ENCODE peak calls at places on chromosome 14, in six cellular contexts. L is A549, K is cardiac fibroblast, O is GM23248, C is uterus, X is AG09309. T is an unnamed sample.

GRCh38 chr14:79265366-79265765 is 945.9 kb downstream of the DIO2 start:
- DNase-seq in X (no peak), C (no peak), K (no peak), L (no peak), O (peak), T (no peak)

GRCh38 chr14:42884100-42884499 is 1277.4 kb downstream of the LRFN5 start:
- DNase-seq in O (peak), C (no peak), L (no peak), K (peak), X (no peak), T (peak)

GRCh38 chr14:101504096-101504948 is 57.0 kb upstream of the DIO3 start:
- DNase-seq in X (no peak), O (no peak), K (no peak), C (peak), L (no peak), T (no peak)

GRCh38 chr14:35140718-35141581 is 18.6 kb downstream of the PRORP start:
- DNase-seq in O (peak), K (no peak), X (no peak), C (no peak), L (no peak), T (peak)

GRCh38 chr14:50045039-50045711 is 71.2 kb downstream of the VCPKMT start:
- DNase-seq in K (peak), C (peak), L (no peak), X (peak), O (peak), T (peak)

GRCh38 chr14:75379246-75379929 is 48.4 kb upstream of the JDP2 start:
- DNase-seq in L (no peak), X (no peak), K (no peak), C (no peak), O (no peak), T (no peak)

GRCh38 chr14:41609704-41610183 is 3.1 kb downstream of the LRFN5 start:
- DNase-seq in O (peak), C (peak), L (no peak), X (no peak), K (peak), T (peak)

GRCh38 chr14:74856366-74856765 is 19.6 kb downstream of the PROX2 start:
- DNase-seq in K (no peak), O (no peak), L (no peak), X (no peak), C (no peak), T (no peak)

GRCh38 chr14:101446387-101446969 is 114.8 kb upstream of the DIO3 start:
- DNase-seq in O (no peak), X (no peak), C (no peak), L (no peak), K (no peak), T (no peak)

GRCh38 chr14:100825691-100826331 is at the start of gene MEG3:
- DNase-seq in K (peak), X (peak), O (peak), C (peak), L (peak), T (peak)

GRCh38 chr14:74792249-74793039 is 29.3 kb downstream of the YLPM1 start:
- DNase-seq in L (no peak), O (peak), C (no peak), K (peak), X (no peak), T (peak)

GRCh38 chr14:65237956-65238355 is 135.6 kb upstream of the MAX start:
- DNase-seq in O (peak), C (no peak), X (no peak), L (no peak), K (no peak), T (peak)

GRCh38 chr14:30994681-30995620 is 30.5 kb upstream of the AP4S1 start:
- DNase-seq in C (no peak), K (peak), X (peak), L (no peak), O (peak), T (peak)

GRCh38 chr14:102513899-102514772 is 4.6 kb upstream of the ANKRD9 start:
- DNase-seq in L (no peak), C (no peak), X (no peak), O (no peak), K (no peak), T (no peak)

GRCh38 chr14:87952307-87953094 is 40.5 kb downstream of the GALC start:
- DNase-seq in O (no peak), K (no peak), C (no peak), L (no peak), X (no peak), T (no peak)
- H3K4me3 ChIP-seq in O (no peak), K (no peak), C (no peak), L (no peak), X (no peak), T (no peak)

DNA sequence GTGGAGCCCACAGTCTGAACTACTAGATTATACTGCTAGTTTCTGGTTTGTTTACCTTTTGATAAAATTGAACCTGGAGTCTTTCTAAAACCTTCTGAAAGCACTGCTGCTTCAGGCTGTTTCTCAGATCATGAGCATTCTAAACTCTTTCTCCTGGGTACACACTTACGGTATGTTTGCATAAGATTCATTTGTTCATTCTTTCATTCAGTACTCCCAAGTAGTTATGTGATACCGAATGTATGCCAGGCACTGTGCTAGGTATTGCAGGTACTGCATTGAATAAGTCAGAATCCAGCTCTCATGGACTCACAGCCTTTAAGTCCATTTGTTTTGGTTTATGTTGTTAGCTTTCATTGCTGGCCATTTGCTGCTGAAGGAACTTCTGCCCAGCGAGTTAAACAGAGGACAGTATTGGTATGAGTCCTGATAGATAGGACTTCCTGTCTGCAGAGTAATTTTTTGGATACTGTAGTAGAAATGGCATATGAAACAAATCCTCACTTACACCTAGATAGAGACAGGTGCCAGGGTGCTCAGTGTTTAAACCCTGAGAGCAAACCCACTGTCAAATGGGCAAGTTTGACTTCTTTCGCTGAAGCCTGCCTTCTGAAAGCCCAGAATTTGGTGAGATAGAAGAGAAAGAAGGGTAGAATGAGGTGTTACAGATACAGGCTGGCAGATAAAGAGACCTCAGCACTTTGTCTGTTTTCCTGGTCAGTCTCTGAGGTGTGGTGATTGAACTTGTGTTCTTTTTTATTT is 2.1 kb downstream of the SUSD6 start:
- DNase-seq in L (no peak), X (no peak), C (no peak), O (no peak), K (no peak), T (no peak)
- H3K4me3 ChIP-seq in L (no peak), X (no peak), C (no peak), O (peak), K (peak), T (peak)

GRCh38 chr14:23320584-23321571 is at the start of gene PABPN1:
- DNase-seq in C (peak), K (peak), O (peak), L (peak), X (peak), T (peak)

GRCh38 chr14:23316300-23316699 is 5.0 kb upstream of the PABPN1 start:
- DNase-seq in C (no peak), O (no peak), L (no peak), K (no peak), X (no peak), T (no peak)

GRCh38 chr14:23321572-23322547 is 603 bp downstream of the PABPN1 start:
- DNase-seq in X (no peak), O (peak), L (peak), C (no peak), K (peak), T (peak)

GRCh38 chr14:23322568-23323517 is 1.6 kb downstream of the PABPN1 start:
- DNase-seq in O (no peak), L (no peak), K (no peak), C (no peak), X (no peak), T (no peak)

DNA sequence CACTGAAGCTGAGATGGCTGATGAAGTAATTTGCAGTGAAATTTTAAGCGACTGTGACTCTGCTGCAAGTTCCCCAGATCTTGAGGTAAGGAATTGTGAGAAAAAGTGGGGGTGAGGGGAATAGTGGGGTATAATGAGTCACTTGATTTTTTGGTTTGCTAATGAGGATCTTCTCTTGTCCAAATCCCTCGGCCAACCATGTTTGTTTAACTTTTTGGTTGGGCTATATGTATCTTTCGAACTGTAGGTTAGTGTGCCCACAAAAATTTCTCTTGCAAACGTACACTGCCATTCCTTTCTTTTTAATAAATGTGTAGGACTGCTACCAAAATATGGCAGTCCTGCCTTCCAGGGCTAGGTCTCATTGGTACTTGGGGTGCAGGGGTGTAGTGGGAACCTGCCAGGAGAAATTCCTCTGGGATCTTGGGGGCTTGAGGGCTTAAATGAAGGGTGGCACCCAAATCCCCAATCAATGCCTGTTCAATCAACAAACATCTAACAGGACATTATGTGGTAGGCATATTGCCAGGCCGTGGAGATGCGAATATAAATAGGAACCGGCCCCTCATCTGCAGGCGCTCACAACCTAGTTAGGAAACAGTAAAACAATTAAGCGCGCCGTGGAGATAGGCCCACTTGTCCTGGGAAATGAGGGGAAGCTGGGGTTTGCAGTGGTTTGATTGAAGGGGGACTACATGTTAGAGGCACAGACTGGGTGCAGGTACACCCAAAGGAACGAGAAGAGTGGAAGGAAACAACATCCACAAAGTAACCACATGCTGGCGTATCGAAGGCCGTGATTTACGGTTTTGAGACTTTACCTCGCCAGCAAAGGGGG is 1.3 kb upstream of the PABPN1 start:
- DNase-seq in C (no peak), O (no peak), X (no peak), L (no peak), K (no peak), T (no peak)
- H3K4me3 ChIP-seq in C (peak), O (peak), X (no peak), L (peak), K (no peak), T (peak)

GRCh38 chr14:93976477-93977057 is at the start of gene ASB2:
- DNase-seq in C (peak), O (no peak), X (no peak), K (no peak), L (no peak), T (no peak)

GRCh38 chr14:93975791-93976476 is 436 bp downstream of the ASB2 start:
- DNase-seq in X (no peak), C (no peak), O (no peak), L (no peak), K (no peak), T (no peak)

GRCh38 chr14:93973607-93974006 is 2.8 kb downstream of the ASB2 start:
- DNase-seq in K (no peak), C (no peak), L (no peak), O (no peak), X (no peak), T (no peak)

GRCh38 chr14:93974299-93974698 is 2.1 kb downstream of the ASB2 start:
- DNase-seq in L (no peak), O (no peak), K (no peak), X (no peak), C (no peak), T (no peak)

DNA sequence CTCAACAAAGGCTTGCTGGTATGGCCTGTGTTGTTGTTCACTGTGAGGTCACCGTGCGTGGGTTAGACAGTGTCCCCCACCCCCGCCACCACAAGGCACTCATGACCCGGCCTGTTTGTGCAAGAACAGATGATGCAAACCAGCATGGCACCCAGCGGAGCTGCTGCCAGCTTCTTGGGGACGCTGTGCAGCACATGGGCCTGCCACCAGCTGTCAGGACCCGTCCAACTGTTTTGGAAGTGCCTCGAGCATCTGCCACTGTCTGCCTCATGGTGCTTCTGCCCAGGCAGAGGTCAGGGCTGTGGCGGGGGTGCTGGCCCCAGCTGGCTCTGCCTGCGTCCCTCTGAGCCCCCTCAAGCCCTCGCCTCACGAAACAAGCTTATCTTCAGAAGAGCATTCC is 1.5 kb downstream of the ASB2 start:
- DNase-seq in C (no peak), X (no peak), O (no peak), L (no peak), K (no peak), T (no peak)
- H3K4me3 ChIP-seq in C (peak), X (no peak), O (no peak), L (no peak), K (no peak), T (no peak)

GRCh38 chr14:22981090-22982012 is 1.0 kb downstream of the AJUBA start:
- DNase-seq in C (no peak), O (peak), L (peak), X (no peak), K (no peak), T (no peak)
- H3K4me3 ChIP-seq in C (peak), O (peak), L (peak), X (peak), K (peak), T (peak)

DNA sequence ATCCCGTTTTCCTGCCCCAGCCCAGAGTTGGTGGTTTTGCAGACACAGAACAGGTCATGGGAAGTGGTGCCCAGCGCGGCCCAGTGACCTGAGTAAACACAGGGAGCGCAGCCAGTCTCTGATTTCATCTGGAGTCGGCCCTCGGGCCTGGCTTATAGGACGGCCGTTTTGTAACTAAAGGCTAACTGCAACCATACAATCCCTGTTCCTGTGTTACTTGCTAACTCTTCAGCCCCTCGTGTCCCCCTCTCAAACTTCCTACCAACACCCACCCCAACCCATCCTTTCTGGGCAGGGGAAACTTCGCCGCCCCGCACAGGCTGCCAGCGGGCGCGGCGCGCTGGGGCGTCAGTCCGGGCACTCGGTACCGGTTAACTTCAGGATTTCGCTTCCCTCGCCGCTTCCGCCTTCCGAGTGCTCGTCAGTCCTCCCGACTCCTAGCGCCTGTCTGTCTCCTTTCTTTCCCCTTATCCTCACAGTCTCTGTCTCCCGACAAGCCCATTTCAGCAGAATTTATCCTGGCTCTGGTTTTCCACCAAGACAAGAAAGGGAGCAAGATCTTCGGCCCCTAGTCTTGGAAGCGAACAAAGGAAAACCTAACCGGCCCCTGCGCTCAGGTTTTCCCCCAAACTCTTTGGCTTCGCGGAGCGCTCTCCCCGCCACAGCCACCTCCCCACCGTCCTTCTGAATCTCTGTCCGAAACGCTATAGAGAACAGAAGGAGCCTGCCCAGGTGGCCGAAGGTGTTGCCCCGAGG is 2.0 kb downstream of the SIX1 start:
- DNase-seq in C (no peak), O (peak), L (no peak), K (no peak), X (no peak), T (no peak)
- H3K4me3 ChIP-seq in C (no peak), O (peak), L (peak), K (peak), X (peak), T (peak)

GRCh38 chr14:105480807-105481801 is 5.6 kb upstream of the CRIP1 start:
- DNase-seq in K (peak), O (peak), L (peak), C (peak), X (peak), T (peak)
- H3K4me3 ChIP-seq in K (peak), O (peak), L (peak), C (peak), X (peak), T (peak)